ENCODE peak calls at places on chromosomes 2 and 18, in four cellular contexts. Y is stimulated activated CD8-positive, alpha-beta memory T cell treated with anti-CD3 and anti-CD28 coated beads, Interleukin-15, amount 100 ng/mL, for 24 hours; L is caudate nucleus; V is NCI-H1092. A is an unnamed sample.
A peak's percentile ranks its signal among the peaks of the same experiment; 100 is the strongest.

GRCh38 chr2:14288016-14288415 is 344.5 kb upstream of the LRATD1 start:
- DNase-seq in Y (no peak), L (no peak), V (no peak), A (no peak)

GRCh38 chr18:21386523-21387240 is 144.7 kb downstream of the GREB1L start:
- DNase-seq in L (no peak), V (no peak), Y (no peak), A (no peak)

GRCh38 chr2:65687614-65688013 is 255.2 kb upstream of the SPRED2 start:
- DNase-seq in V (no peak), Y (no peak), L (no peak), A (no peak)

GRCh38 chr18:55179460-55180195 is 220.4 kb upstream of the CCDC68 start:
- DNase-seq in V (no peak), L (no peak), Y (no peak), A (no peak)

GRCh38 chr2:105768961-105769452 is 24.3 kb downstream of the NCK2 start:
- DNase-seq in V (no peak), L (no peak), Y (no peak), A (no peak)

GRCh38 chr2:178477443-178478099 is 829 bp downstream of the FKBP7 start:
- DNase-seq in V (no peak), L (no peak), Y (no peak), A (no peak)

GRCh38 chr2:37181726-37182684 is 6.5 kb downstream of the SULT6B1 start:
- DNase-seq in V (no peak), L (no peak), Y (no peak), A (no peak)

GRCh38 chr2:49248506-49248905 is 94.2 kb upstream of the FSHR start:
- DNase-seq in Y (no peak), L (no peak), V (no peak), A (no peak)

GRCh38 chr2:26985807-26986206 is 15.4 kb downstream of the MAPRE3 start:
- DNase-seq in Y (no peak), L (no peak), V (no peak), A (no peak)

GRCh38 chr2:174053784-174054183 is 88.6 kb upstream of the SP3 start:
- DNase-seq in L (no peak), V (no peak), Y (no peak), A (no peak)

GRCh38 chr2:120132190-120132589 is 91.0 kb downstream of the TMEM185B start:
- DNase-seq in Y (no peak), V (no peak), L (no peak), A (no peak)

GRCh38 chr2:85353876-85354285 is 447 bp downstream of the RETSAT start:
- DNase-seq in V (no peak), Y (peak; percentile 2), L (no peak), A (no peak)

GRCh38 chr2:20225294-20226151 is 593 bp upstream of the SDC1 start:
- DNase-seq in L (no peak), Y (no peak), V (peak; percentile 36), A (no peak)